ENCODE peak calls at places on chromosomes 1 and 21, in eight cellular contexts. W is AG04450, R is tibial nerve, V is Peyer's patch, Z is upper lobe of right lung, A is astrocyte of the cerebellum, B is ascending aorta, K is retinal pigment epithelial cell. I is an unnamed sample.

GRCh38 chr1:235343726-235344125 is 15.4 kb downstream of the GGPS1 start:
- DNase-seq in W (no peak), R (no peak), V (no peak), Z (no peak), A (no peak), B (no peak), K (no peak), I (no peak)

GRCh38 chr1:184340984-184341383 is 45.8 kb upstream of the C1orf21 start:
- DNase-seq in W (no peak), R (no peak), V (no peak), Z (no peak), A (no peak), B (no peak), K (no peak), I (no peak)

GRCh38 chr1:183281039-183281438 is 95.0 kb downstream of the LAMC2 start:
- DNase-seq in W (no peak), R (peak; percentile 72), V (no peak), Z (no peak), A (no peak), B (no peak), K (no peak), I (no peak)

GRCh38 chr1:226988337-226988672 is 48.2 kb downstream of the COQ8A start:
- DNase-seq in W (no peak), R (no peak), V (peak; percentile 64), Z (no peak), A (no peak), B (no peak), K (no peak), I (peak; percentile 82)

GRCh38 chr1:234866007-234866866 is 256.3 kb upstream of the IRF2BP2 start:
- DNase-seq in W (peak; percentile 47), R (peak; percentile 69), V (peak; percentile 71), Z (no peak), A (no peak), B (peak; percentile 34), K (peak; percentile 68), I (no peak)

GRCh38 chr1:119251751-119252150 is 111.3 kb upstream of the WARS2 start:
- DNase-seq in W (no peak), R (no peak), V (no peak), Z (no peak), A (no peak), B (no peak), K (no peak), I (no peak)

GRCh38 chr1:112704511-112704907 is 2.4 kb downstream of the RHOC start:
- DNase-seq in W (no peak), R (no peak), V (no peak), Z (no peak), A (no peak), B (no peak), K (no peak), I (no peak)

GRCh38 chr1:103056423-103056822 is 51.9 kb downstream of the COL11A1 start:
- DNase-seq in W (no peak), R (no peak), V (no peak), Z (no peak), A (peak; percentile 4), B (no peak), K (no peak), I (no peak)

GRCh38 chr1:203055166-203055799 is 29.0 kb downstream of the PPFIA4 start:
- DNase-seq in W (no peak), R (no peak), V (no peak), Z (no peak), A (no peak), B (no peak), K (no peak), I (no peak)

GRCh38 chr21:16587671-16588379 is 858.0 kb downstream of the USP25 start:
- DNase-seq in W (no peak), R (peak; percentile 36), V (no peak), Z (no peak), A (no peak), B (no peak), K (peak; percentile 40), I (no peak)

GRCh38 chr1:184583837-184584236 is 170.8 kb downstream of the EDEM3 start:
- DNase-seq in W (no peak), R (no peak), V (no peak), Z (no peak), A (no peak), B (no peak), K (no peak), I (no peak)

GRCh38 chr1:232045571-232045970 is 419.0 kb downstream of the DISC1 start:
- DNase-seq in W (no peak), R (no peak), V (no peak), Z (no peak), A (no peak), B (no peak), K (no peak), I (no peak)

GRCh38 chr1:151377150-151377884 is 4.8 kb upstream of the SELENBP1 start:
- DNase-seq in W (no peak), R (no peak), V (no peak), Z (no peak), A (no peak), B (no peak), K (no peak), I (peak; percentile 92)

GRCh38 chr1:160363010-160363409 is 3.9 kb upstream of the NHLH1 start:
- DNase-seq in W (no peak), R (no peak), V (no peak), Z (no peak), A (no peak), B (no peak), K (no peak), I (no peak)

GRCh38 chr1:178531897-178532296 is 19.0 kb downstream of the TEX35 start:
- DNase-seq in W (no peak), R (no peak), V (no peak), Z (no peak), A (no peak), B (no peak), K (no peak), I (no peak)

GRCh38 chr1:226679853-226680516 is 59.1 kb downstream of the ITPKB start:
- DNase-seq in W (no peak), R (peak; percentile 90), V (peak; percentile 82), Z (peak; percentile 92), A (peak; percentile 76), B (no peak), K (no peak), I (no peak)

GRCh38 chr1:31515061-31515775 is 61.1 kb upstream of the TINAGL1 start:
- DNase-seq in W (no peak), R (no peak), V (no peak), Z (no peak), A (no peak), B (no peak), K (no peak), I (no peak)

GRCh38 chr1:22788298-22788697 is 77.7 kb downstream of the EPHB2 start:
- DNase-seq in W (no peak), R (no peak), V (peak; percentile 58), Z (no peak), A (no peak), B (no peak), K (no peak), I (no peak)

GRCh38 chr1:166848193-166848592 is 8.9 kb downstream of the POGK start:
- DNase-seq in W (no peak), R (no peak), V (no peak), Z (no peak), A (no peak), B (no peak), K (no peak), I (no peak)

GRCh38 chr1:1462318-1462966 is 9.1 kb upstream of the ATAD3B start:
- DNase-seq in W (no peak), R (no peak), V (no peak), Z (peak; percentile 91), A (no peak), B (no peak), K (no peak), I (no peak)
- TF ChIP-seq CTCF in W (no peak), R (no peak), V (no peak), Z (no peak), A (no peak), B (no peak), K (no peak), I (no peak)

DNA sequence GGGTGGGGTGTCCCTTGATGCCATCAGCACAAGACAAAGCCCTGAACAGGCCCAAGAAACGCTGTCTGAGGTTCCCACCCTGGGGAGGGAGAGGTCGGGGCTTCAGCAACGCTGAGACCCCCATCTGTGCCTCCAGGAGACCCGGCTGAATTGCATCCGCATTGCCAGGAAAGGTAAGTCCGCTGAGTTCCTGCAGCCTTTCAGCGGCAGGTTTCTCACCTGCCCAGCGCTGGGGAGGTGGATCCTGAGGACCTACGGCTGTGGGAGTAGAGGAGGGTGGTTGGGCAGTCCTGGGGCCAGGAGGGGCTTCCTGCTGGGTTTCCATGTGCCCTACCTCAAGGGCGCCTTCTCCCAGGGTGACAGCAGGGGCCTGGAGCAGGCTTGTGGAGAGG is 47.5 kb downstream of the PTPRU start:
- DNase-seq in W (no peak), R (no peak), V (no peak), Z (no peak), A (no peak), B (no peak), K (no peak), I (no peak)
- H3K4me3 ChIP-seq in W (no peak overlapping the region), R (no peak overlapping the region), V (no peak overlapping the region), Z (no peak overlapping the region), A (no peak overlapping the region), B (no peak overlapping the region), K (no peak overlapping the region), I (no peak overlapping the region)

GRCh38 chr1:208045410-208046252 is 134.7 kb upstream of the CD34 start:
- DNase-seq in W (no peak), R (no peak), V (peak; percentile 81), Z (no peak), A (no peak), B (no peak), K (no peak), I (no peak)

GRCh38 chr1:208047476-208047934 is 136.6 kb upstream of the CD34 start:
- DNase-seq in W (no peak), R (peak; percentile 85), V (peak; percentile 62), Z (peak; percentile 67), A (peak; percentile 56), B (peak; percentile 55), K (no peak), I (no peak)

GRCh38 chr1:208048904-208049303 is 138.0 kb upstream of the CD34 start:
- DNase-seq in W (no peak), R (no peak), V (no peak), Z (no peak), A (no peak), B (no peak), K (no peak), I (no peak)

GRCh38 chr1:208044568-208045241 is 133.8 kb upstream of the CD34 start:
- DNase-seq in W (no peak), R (no peak), V (no peak), Z (peak; percentile 43), A (no peak), B (no peak), K (no peak), I (no peak)

DNA sequence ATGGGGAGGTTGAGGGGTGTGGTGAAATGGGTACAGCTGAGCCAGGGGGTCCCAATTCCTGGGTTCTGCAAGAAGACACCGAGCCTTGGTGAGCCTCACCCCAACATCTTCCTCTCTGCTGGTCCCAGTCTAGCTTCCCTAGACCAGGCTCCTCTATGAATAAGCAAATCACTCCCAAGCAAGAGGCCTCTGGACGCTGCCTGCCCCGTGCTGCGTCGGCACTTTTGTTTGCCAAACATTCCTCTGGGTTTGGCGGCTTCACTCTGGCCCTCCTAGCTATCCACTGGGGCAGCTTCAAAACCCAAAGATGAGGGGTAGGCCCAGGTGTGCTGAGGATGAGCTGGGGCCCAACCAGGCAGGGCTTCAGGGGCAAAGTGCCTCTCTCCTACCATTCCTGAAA is 137.1 kb upstream of the CD34 start:
- DNase-seq in W (no peak), R (peak; percentile 50), V (no peak), Z (no peak), A (no peak), B (no peak), K (no peak), I (no peak)
- TF ChIP-seq CTCF in W (no peak), R (no peak), V (no peak), Z (no peak), A (no peak), B (no peak), K (no peak), I (no peak)

GRCh38 chr1:156124557-156125483 is 10.3 kb downstream of the LMNA start:
- DNase-seq in W (no peak), R (no peak), V (peak; percentile 85), Z (peak; percentile 80), A (no peak), B (no peak), K (no peak), I (no peak)
- H3K4me3 ChIP-seq in W (no peak overlapping the region), R (no peak overlapping the region), V (no peak overlapping the region), Z (no peak overlapping the region), A (no peak overlapping the region), B (peak overlapping the region; percentile 100), K (no peak overlapping the region), I (no peak overlapping the region)

I was measured in LNCaP clone FGC.